ENCODE peak calls at places on chromosomes 13 and 19, in eight cellular contexts. T is BE2C, B is fibroblast of mammary gland, L is A549, J is pancreas, E is ascending aorta, D is lower lobe of right lung, I is fibroblast of villous mesenchyme. X is an unnamed sample.

GRCh38 chr13:53004605-53005004 is 24.0 kb upstream of the OLFM4 start:
- DNase-seq in T (no peak), B (no peak), L (no peak), J (no peak), E (no peak), D (no peak), I (no peak), X (no peak)

GRCh38 chr19:1705367-1705766 is 47.9 kb upstream of the ONECUT3 start:
- DNase-seq in T (no peak), B (no peak), L (no peak), J (no peak), E (no peak), D (no peak), I (no peak), X (no peak)

GRCh38 chr13:48949566-48950506 is 25.9 kb upstream of the FNDC3A start:
- DNase-seq in T (no peak), B (no peak), L (no peak), J (no peak), E (no peak), D (no peak), I (peak), X (no peak)

GRCh38 chr13:89925107-89925506 is 1422.4 kb upstream of the MIR17HG start:
- DNase-seq in T (peak), B (peak), L (peak), J (no peak), E (no peak), D (no peak), I (no peak), X (peak)

GRCh38 chr19:44643605-44644390 is at the start of gene PVR:
- DNase-seq in T (peak), B (peak), L (peak), J (peak), E (peak), D (peak), I (peak), X (no peak)

GRCh38 chr13:75533866-75534265 is 3.8 kb downstream of the COMMD6 start:
- DNase-seq in T (no peak), B (no peak), L (no peak), J (no peak), E (no peak), D (no peak), I (no peak), X (no peak)

GRCh38 chr19:48424694-48425219 is 21.0 kb upstream of the GRWD1 start:
- DNase-seq in T (no peak), B (peak), L (peak), J (no peak), E (no peak), D (no peak), I (peak), X (no peak)

GRCh38 chr13:71056581-71056980 is 810.4 kb downstream of the DACH1 start:
- DNase-seq in T (no peak), B (no peak), L (no peak), J (no peak), E (no peak), D (no peak), I (no peak), X (no peak)

GRCh38 chr13:35818577-35819165 is 312.5 kb downstream of the DCLK1 start:
- DNase-seq in T (no peak), B (peak), L (peak), J (no peak), E (no peak), D (no peak), I (peak), X (peak)

GRCh38 chr13:113413898-113414282 is 39.4 kb downstream of the ADPRHL1 start:
- DNase-seq in T (no peak), B (no peak), L (no peak), J (no peak), E (peak), D (no peak), I (peak), X (no peak)

GRCh38 chr13:40096357-40096911 is 441.0 kb downstream of the COG6 start:
- DNase-seq in T (no peak), B (no peak), L (no peak), J (no peak), E (no peak), D (no peak), I (no peak), X (no peak)

GRCh38 chr13:94997126-94997525 is 284.8 kb upstream of the SOX21 start:
- DNase-seq in T (no peak), B (peak), L (peak), J (no peak), E (no peak), D (no peak), I (no peak), X (no peak)

GRCh38 chr19:44552324-44552723 is 22.8 kb upstream of the CEACAM20 start:
- DNase-seq in T (peak), B (peak), L (peak), J (no peak), E (no peak), D (no peak), I (peak), X (peak)

GRCh38 chr13:48851707-48852106 is 124.0 kb upstream of the FNDC3A start:
- DNase-seq in T (no peak), B (no peak), L (no peak), J (no peak), E (no peak), D (no peak), I (no peak), X (no peak)

GRCh38 chr13:29522044-29522685 is 73.3 kb downstream of the SLC7A1 start:
- DNase-seq in T (peak), B (peak), L (no peak), J (no peak), E (no peak), D (no peak), I (peak), X (no peak)

GRCh38 chr19:1107655-1108261 is 4.0 kb downstream of the GPX4 start:
- DNase-seq in T (no peak), B (no peak), L (no peak), J (no peak), E (no peak), D (no peak), I (no peak), X (no peak)

GRCh38 chr19:52219611-52220010 is 29.8 kb downstream of the PPP2R1A start:
- DNase-seq in T (no peak), B (no peak), L (no peak), J (no peak), E (no peak), D (no peak), I (no peak), X (no peak)

GRCh38 chr13:60755380-60756163 is 358.6 kb downstream of the TDRD3 start:
- DNase-seq in T (no peak), B (no peak), L (peak), J (no peak), E (no peak), D (no peak), I (no peak), X (no peak)

GRCh38 chr13:30692108-30692507 is 43.2 kb upstream of the ALOX5AP start:
- DNase-seq in T (no peak), B (peak), L (no peak), J (no peak), E (no peak), D (no peak), I (no peak), X (no peak)

GRCh38 chr19:18768046-18768771 is 22.9 kb downstream of the COMP start:
- DNase-seq in T (peak), B (no peak), L (no peak), J (no peak), E (no peak), D (no peak), I (no peak), X (no peak)

GRCh38 chr19:9847087-9847671 is 12.1 kb downstream of the PIN1 start:
- DNase-seq in T (peak), B (peak), L (peak), J (no peak), E (peak), D (no peak), I (peak), X (peak)

GRCh38 chr13:75650991-75651390 is 14.9 kb downstream of the LMO7 start:
- DNase-seq in T (no peak), B (no peak), L (no peak), J (no peak), E (no peak), D (no peak), I (no peak), X (no peak)

GRCh38 chr19:29548483-29549085 is 22.8 kb downstream of the VSTM2B start:
- DNase-seq in T (no peak), B (no peak), L (no peak), J (no peak), E (no peak), D (no peak), I (no peak), X (no peak)

GRCh38 chr19:3557461-3558248 is at the start of gene MFSD12:
- DNase-seq in T (peak), B (peak), L (peak), J (peak), E (peak), D (peak), I (peak), X (peak)

GRCh38 chr19:19115954-19116353 is 22.3 kb downstream of the TMEM161A start:
- DNase-seq in T (peak), B (peak), L (peak), J (no peak), E (no peak), D (peak), I (no peak), X (no peak)

GRCh38 chr19:3161453-3161852 is 17.1 kb upstream of the S1PR4 start:
- DNase-seq in T (no peak), B (peak), L (no peak), J (no peak), E (no peak), D (no peak), I (peak), X (no peak)

GRCh38 chr19:3986260-3987041 is 1.2 kb upstream of the EEF2 start:
- DNase-seq in T (peak), B (peak), L (peak), J (peak), E (no peak), D (no peak), I (peak), X (peak)

GRCh38 chr19:46503848-46504453 is 8.3 kb upstream of the PNMA8B start:
- DNase-seq in T (peak), B (no peak), L (no peak), J (no peak), E (no peak), D (no peak), I (no peak), X (no peak)

GRCh38 chr19:18143902-18144301 is 9.1 kb upstream of the PIK3R2 start:
- DNase-seq in T (no peak), B (no peak), L (no peak), J (no peak), E (no peak), D (no peak), I (no peak), X (no peak)

GRCh38 chr13:51549050-51549449 is 35.2 kb upstream of the WDFY2 start:
- DNase-seq in T (peak), B (no peak), L (peak), J (peak), E (no peak), D (peak), I (no peak), X (no peak)

GRCh38 chr13:44932171-44932849 is 57.0 kb downstream of the NUFIP1 start:
- DNase-seq in T (no peak), B (peak), L (no peak), J (no peak), E (no peak), D (no peak), I (peak), X (no peak)

GRCh38 chr13:48626077-48626449 is 27.7 kb upstream of the CYSLTR2 start:
- DNase-seq in T (no peak), B (peak), L (no peak), J (peak), E (no peak), D (no peak), I (peak), X (no peak)

GRCh38 chr13:95226476-95226875 is 74.8 kb downstream of the ABCC4 start:
- DNase-seq in T (no peak), B (no peak), L (no peak), J (no peak), E (no peak), D (no peak), I (no peak), X (no peak)

GRCh38 chr19:588758-589692 is 656 bp upstream of the HCN2 start:
- DNase-seq in T (peak), B (no peak), L (peak), J (no peak), E (no peak), D (no peak), I (no peak), X (no peak)

GRCh38 chr19:44845286-44845611 is 848 bp upstream of the NECTIN2 start:
- DNase-seq in T (no peak), B (no peak), L (no peak), J (no peak), E (no peak), D (peak), I (no peak), X (no peak)

GRCh38 chr13:110047511-110047910 is 259.4 kb downstream of the COL4A1 start:
- DNase-seq in T (no peak), B (peak), L (no peak), J (peak), E (no peak), D (peak), I (peak), X (no peak)

GRCh38 chr13:110714798-110715394 is 1.4 kb downstream of the ING1 start:
- DNase-seq in T (peak), B (peak), L (no peak), J (peak), E (no peak), D (peak), I (no peak), X (no peak)

GRCh38 chr13:99977334-99977911 is 4.2 kb upstream of the ZIC2 start:
- DNase-seq in T (no peak), B (no peak), L (no peak), J (no peak), E (no peak), D (no peak), I (no peak), X (no peak)

GRCh38 chr13:99978781-99979452 is 2.7 kb upstream of the ZIC2 start:
- DNase-seq in T (no peak), B (no peak), L (no peak), J (no peak), E (no peak), D (no peak), I (no peak), X (no peak)

GRCh38 chr13:99979453-99980200 is 2.0 kb upstream of the ZIC2 start:
- DNase-seq in T (no peak), B (no peak), L (peak), J (no peak), E (no peak), D (no peak), I (no peak), X (no peak)

GRCh38 chr13:99976502-99977115 is 5.0 kb upstream of the ZIC2 start:
- DNase-seq in T (no peak), B (no peak), L (no peak), J (no peak), E (no peak), D (no peak), I (no peak), X (no peak)

GRCh38 chr13:99977912-99978780 is 3.4 kb upstream of the ZIC2 start:
- DNase-seq in T (no peak), B (no peak), L (no peak), J (no peak), E (no peak), D (no peak), I (no peak), X (no peak)
- H3K4me3 ChIP-seq in T (no peak), B (no peak), L (no peak), J (no peak), E (no peak), D (no peak), I (no peak), X (no peak)

DNA sequence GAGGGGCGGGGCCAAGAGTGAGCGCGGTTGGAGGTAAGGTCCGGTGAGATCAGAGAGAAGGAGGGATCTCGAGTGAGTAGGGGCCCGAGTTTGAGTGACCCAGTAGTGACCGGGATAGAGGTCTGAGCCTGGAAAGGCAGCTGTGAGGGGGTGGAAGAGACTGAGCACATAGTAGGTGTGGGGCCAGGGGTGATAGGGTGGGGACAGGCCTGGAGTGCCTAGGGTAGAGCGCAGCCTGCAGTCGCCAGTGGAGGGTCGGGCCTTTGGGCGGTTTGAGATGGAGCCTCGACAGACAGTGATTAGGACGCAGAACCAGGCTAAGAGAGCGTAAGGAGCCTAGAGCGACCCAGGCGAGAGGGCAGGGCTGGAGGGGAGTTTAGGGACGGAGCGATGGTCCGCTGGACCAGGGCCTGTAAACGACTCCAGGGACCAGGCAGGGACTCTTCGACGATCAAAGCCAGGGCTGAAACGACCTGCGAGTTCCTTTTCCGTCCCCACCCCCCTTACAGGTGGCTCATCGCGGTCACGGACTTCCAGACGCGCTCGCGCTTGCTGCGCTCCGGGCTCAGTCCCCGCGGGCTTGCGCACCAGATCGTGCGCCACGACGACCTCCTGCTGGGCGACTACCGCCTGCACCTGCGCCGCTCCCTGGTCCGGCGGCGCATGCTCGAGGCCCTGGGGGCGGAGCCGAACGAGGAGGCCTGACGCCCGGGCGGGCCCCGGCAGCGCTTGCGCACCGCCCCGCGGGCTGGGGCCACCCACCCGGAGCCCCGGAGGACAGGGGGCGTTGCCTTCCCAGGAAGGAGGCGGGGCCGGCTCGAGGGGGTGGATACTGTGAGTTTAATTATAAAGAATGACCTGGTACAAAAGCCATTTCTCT is 9.4 kb downstream of the C19orf81 start:
- DNase-seq in T (peak), B (peak), L (peak), J (peak), E (no peak), D (peak), I (peak), X (peak)
- H3K4me3 ChIP-seq in T (peak), B (peak), L (peak), J (no peak), E (peak), D (peak), I (peak), X (peak)

DNA sequence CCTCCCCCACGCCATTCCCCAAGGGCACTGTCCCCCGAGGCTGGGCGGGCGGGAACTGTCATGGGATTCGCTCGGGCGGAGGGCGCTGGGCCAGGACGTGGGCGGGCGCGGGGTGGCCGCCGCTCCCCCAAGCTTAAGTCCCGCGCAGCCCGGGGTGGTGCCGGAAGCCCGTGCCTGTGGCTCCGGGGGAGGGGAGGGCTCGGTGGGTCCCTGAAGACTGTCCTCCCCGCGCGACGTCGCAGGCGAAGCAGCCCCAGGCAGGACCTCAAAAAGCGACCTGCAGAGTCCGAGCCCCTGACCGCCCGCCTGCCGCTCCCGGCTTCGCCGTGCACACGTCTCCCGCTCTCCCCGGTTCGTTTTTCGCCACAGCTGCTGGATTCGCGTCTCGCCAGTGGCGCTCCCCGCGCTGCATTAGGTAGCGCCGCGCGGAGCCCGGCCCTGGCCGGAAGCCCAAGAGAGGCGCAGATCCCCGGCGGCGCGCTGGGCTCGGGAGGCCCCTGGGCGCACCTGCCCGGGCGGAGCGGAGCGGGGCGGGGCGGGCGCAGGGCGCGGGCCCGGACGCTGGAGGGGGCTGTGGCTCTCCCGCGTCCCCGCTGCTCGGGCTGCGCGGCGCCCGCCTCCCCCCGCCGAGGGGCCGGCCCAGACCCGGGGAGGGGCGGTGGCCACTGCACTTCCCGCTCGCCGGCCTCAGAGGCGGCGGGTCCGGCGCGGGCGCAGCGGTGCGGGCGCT is at the start of gene FARP1:
- DNase-seq in T (peak), B (peak), L (peak), J (peak), E (no peak), D (peak), I (peak), X (peak)
- H3K4me3 ChIP-seq in T (peak), B (peak), L (peak), J (peak), E (peak), D (peak), I (peak), X (peak)

GRCh38 chr13:41313659-41314197 is 2.7 kb downstream of the NAA16 start:
- DNase-seq in T (no peak), B (no peak), L (no peak), J (no peak), E (no peak), D (no peak), I (no peak), X (no peak)

GRCh38 chr13:41310963-41311606 is at the start of gene NAA16:
- DNase-seq in T (peak), B (peak), L (peak), J (peak), E (peak), D (peak), I (peak), X (peak)

GRCh38 chr13:41311607-41312500 is 787 bp downstream of the NAA16 start:
- DNase-seq in T (peak), B (peak), L (peak), J (peak), E (no peak), D (peak), I (peak), X (no peak)

GRCh38 chr13:41315466-41316047 is 4.5 kb downstream of the NAA16 start:
- DNase-seq in T (no peak), B (peak), L (no peak), J (no peak), E (no peak), D (no peak), I (peak), X (no peak)

GRCh38 chr13:41313117-41313516 is 2.0 kb downstream of the NAA16 start:
- DNase-seq in T (no peak), B (no peak), L (no peak), J (no peak), E (no peak), D (no peak), I (no peak), X (no peak)
- H3K4me3 ChIP-seq in T (peak), B (peak), L (peak), J (no peak), E (no peak), D (peak), I (peak), X (no peak)

DNA sequence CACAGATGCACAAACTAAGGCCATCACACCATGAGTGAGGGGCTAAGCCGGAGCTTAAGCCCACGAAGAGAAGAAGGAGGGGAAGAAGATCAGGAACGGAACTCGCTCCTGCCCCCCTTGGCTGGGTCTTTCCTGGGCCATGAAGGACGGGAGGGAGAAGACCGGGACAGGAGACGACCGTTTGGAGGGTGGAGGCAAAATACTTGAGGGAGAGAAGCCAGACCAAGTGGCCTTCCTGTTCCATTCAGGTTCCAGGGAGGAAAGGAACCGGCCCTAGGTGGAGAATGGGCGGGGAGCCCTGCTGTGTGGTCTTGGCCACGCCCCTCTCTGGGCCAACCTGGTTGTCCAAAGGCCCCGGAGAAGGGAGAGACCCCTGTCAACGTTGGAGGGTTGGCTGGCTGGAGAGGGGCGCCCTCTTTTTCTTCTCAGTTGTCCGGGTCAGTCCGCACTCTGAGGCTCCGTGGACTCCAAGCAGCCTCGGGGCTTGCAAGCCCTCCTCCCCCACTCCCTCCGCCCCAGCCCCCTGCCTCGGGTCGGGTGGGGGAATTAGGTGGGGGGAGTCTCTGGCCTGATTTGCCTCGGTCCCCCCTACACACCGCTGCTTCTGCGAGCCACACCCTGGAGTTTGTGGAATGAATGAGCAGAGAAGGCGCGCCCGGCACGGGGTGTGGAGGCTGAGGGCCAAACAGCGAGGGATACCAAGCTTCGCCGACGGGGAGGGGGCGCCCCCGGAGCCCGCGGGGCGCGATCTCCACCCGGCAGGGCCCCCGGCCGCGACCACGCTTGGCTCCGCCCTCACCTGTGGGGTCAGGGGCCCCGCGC is 771 bp downstream of the FBN3 start:
- DNase-seq in T (no peak), B (no peak), L (peak), J (no peak), E (no peak), D (peak), I (no peak), X (peak)
- H3K4me3 ChIP-seq in T (no peak), B (no peak), L (peak), J (no peak), E (peak), D (peak), I (no peak), X (peak)

X was measured in HCT116.